ENCODE peak calls at places on chromosomes 5 and 9, in seven cellular contexts. M, U, N, F, Y, Q and G are unnamed samples.

GRCh38 chr9:128310461-128310860 is 11.8 kb downstream of the TRUB2 start:
- DNase-seq in M (peak; percentile 46), U (no peak), N (no peak), F (no peak), Y (no peak), Q (no peak), G (no peak)

GRCh38 chr5:91103353-91104061 is 279.6 kb downstream of the ARRDC3 start:
- DNase-seq in M (no peak), U (peak; percentile 7), N (no peak), F (no peak), Y (no peak), Q (no peak), G (no peak)

GRCh38 chr5:66144074-66144798 is at the start of gene SREK1:
- DNase-seq in M (peak; percentile 94), U (peak; percentile 92), N (peak; percentile 82), F (peak; percentile 84), Y (peak; percentile 85), Q (peak; percentile 89), G (peak; percentile 90)

GRCh38 chr5:163789870-163790269 is 284.5 kb downstream of the MAT2B start:
- DNase-seq in M (no peak), U (no peak), N (no peak), F (no peak), Y (no peak), Q (no peak), G (no peak)

GRCh38 chr9:73527521-73527920 is 375.9 kb downstream of the ANXA1 start:
- DNase-seq in M (no peak), U (peak; percentile 10), N (no peak), F (no peak), Y (no peak), Q (no peak), G (no peak)

GRCh38 chr9:133583111-133583510 is 26.1 kb downstream of the FAM163B start:
- DNase-seq in M (no peak), U (no peak), N (no peak), F (no peak), Y (no peak), Q (no peak), G (no peak)

GRCh38 chr5:76556511-76557221 is 66.5 kb downstream of the F2RL2 start:
- DNase-seq in M (no peak), U (no peak), N (no peak), F (no peak), Y (no peak), Q (no peak), G (no peak)

GRCh38 chr9:123174887-123175518 is 93.4 kb downstream of the STRBP start:
- DNase-seq in M (no peak), U (no peak), N (no peak), F (no peak), Y (no peak), Q (no peak), G (no peak)

GRCh38 chr9:19967567-19968459 is 179.0 kb upstream of the SLC24A2 start:
- DNase-seq in M (no peak), U (no peak), N (no peak), F (no peak), Y (no peak), Q (no peak), G (no peak)

GRCh38 chr9:35518981-35519679 is 29.2 kb downstream of the RUSC2 start:
- DNase-seq in M (no peak), U (no peak), N (no peak), F (no peak), Y (no peak), Q (no peak), G (no peak)

GRCh38 chr9:92270511-92270910 is 23.0 kb downstream of the IARS1 start:
- DNase-seq in M (no peak), U (no peak), N (no peak), F (no peak), Y (no peak), Q (no peak), G (no peak)

GRCh38 chr9:17349816-17350215 is 215.0 kb downstream of the CNTLN start:
- DNase-seq in M (no peak), U (no peak), N (no peak), F (no peak), Y (no peak), Q (no peak), G (no peak)

GRCh38 chr5:39599721-39600431 is 175.1 kb upstream of the DAB2 start:
- DNase-seq in M (no peak), U (peak; percentile 59), N (no peak), F (no peak), Y (no peak), Q (no peak), G (no peak)